ENCODE peak calls at places on chromosomes 1 and 21, in seven cellular contexts. L, W, F, Q, G, H and J are unnamed samples.

GRCh38 chr21:38621132-38621531 is 122.9 kb upstream of the ERG start:
- DNase-seq in W (no peak), F (no peak), Q (no peak), L (no peak), G (no peak), H (peak; percentile 11), J (no peak)

GRCh38 chr1:154621875-154622274 is 13.9 kb upstream of the ADAR start:
- DNase-seq in L (no peak), W (no peak), H (no peak), F (no peak), G (no peak), Q (no peak), J (no peak)

GRCh38 chr1:116764466-116764896 is 10.3 kb downstream of the CD2 start:
- DNase-seq in Q (no peak), G (no peak), F (no peak), H (no peak), W (no peak), L (no peak), J (no peak)

GRCh38 chr1:58477390-58477789 is 69.1 kb downstream of the OMA1 start:
- DNase-seq in H (no peak), Q (no peak), G (no peak), W (peak; percentile 10), F (no peak), L (no peak), J (no peak)

GRCh38 chr1:25844485-25845337 is 14.5 kb downstream of the AUNIP start:
- DNase-seq in Q (no peak), F (no peak), W (no peak), L (no peak), H (no peak), G (no peak), J (no peak)

GRCh38 chr1:205073511-205073910 is 10.7 kb downstream of the TMEM81 start:
- DNase-seq in W (no peak), F (no peak), Q (no peak), G (no peak), H (no peak), L (peak; percentile 51), J (no peak)

GRCh38 chr1:2074944-2075740 is 24.9 kb downstream of the PRKCZ start:
- DNase-seq in Q (no peak), W (no peak), H (no peak), L (no peak), G (no peak), F (no peak), J (no peak)

GRCh38 chr1:226394461-226394860 is 13.4 kb downstream of the PARP1 start:
- DNase-seq in H (no peak), F (no peak), W (no peak), Q (no peak), G (no peak), L (no peak), J (no peak)

GRCh38 chr1:62466982-62467532 is 30.2 kb downstream of the USP1 start:
- DNase-seq in G (no peak), W (no peak), F (no peak), L (no peak), Q (no peak), H (no peak), J (no peak)

GRCh38 chr1:36083635-36084501 is at the start of gene TEKT2:
- DNase-seq in H (no peak), F (peak; percentile 50), L (peak; percentile 73), G (peak; percentile 42), Q (no peak), W (peak; percentile 63), J (no peak)

GRCh38 chr1:12477936-12478611 is 139.9 kb downstream of the DHRS3 start:
- DNase-seq in F (peak; percentile 78), Q (peak; percentile 88), H (no peak), W (peak; percentile 99), G (peak; percentile 78), L (peak; percentile 79), J (peak; percentile 75)

GRCh38 chr1:156816561-156817328 is at the start of gene SH2D2A:
- DNase-seq in L (peak; percentile 73), Q (peak; percentile 73), F (peak; percentile 51), W (peak; percentile 83), H (peak; percentile 84), G (peak; percentile 36), J (peak; percentile 60)

GRCh38 chr1:1061682-1062363 is 12.3 kb downstream of the RNF223 start:
- DNase-seq in F (no peak), H (no peak), G (no peak), W (no peak), L (no peak), Q (no peak), J (no peak)

GRCh38 chr1:108057536-108057935 is 92.6 kb upstream of the VAV3 start:
- DNase-seq in L (no peak), F (peak; percentile 61), W (peak; percentile 76), H (no peak), G (peak; percentile 54), Q (no peak), J (peak; percentile 59)

GRCh38 chr1:78408192-78408591 is 82.6 kb upstream of the PTGFR start:
- DNase-seq in H (no peak), W (no peak), G (no peak), L (no peak), Q (no peak), F (no peak), J (no peak)

GRCh38 chr1:155947292-155947691 is 5.9 kb downstream of the RXFP4 start:
- DNase-seq in F (no peak), Q (no peak), W (no peak), H (peak; percentile 45), L (peak; percentile 19), G (no peak), J (no peak)

GRCh38 chr1:214241060-214241459 is 39.9 kb upstream of the SMYD2 start:
- DNase-seq in L (no peak), Q (no peak), W (no peak), F (no peak), G (no peak), H (no peak), J (no peak)

GRCh38 chr1:197272791-197273190 is 4.7 kb downstream of the CRB1 start:
- DNase-seq in W (no peak), Q (no peak), H (no peak), G (no peak), L (no peak), F (no peak), J (no peak)

DNA sequence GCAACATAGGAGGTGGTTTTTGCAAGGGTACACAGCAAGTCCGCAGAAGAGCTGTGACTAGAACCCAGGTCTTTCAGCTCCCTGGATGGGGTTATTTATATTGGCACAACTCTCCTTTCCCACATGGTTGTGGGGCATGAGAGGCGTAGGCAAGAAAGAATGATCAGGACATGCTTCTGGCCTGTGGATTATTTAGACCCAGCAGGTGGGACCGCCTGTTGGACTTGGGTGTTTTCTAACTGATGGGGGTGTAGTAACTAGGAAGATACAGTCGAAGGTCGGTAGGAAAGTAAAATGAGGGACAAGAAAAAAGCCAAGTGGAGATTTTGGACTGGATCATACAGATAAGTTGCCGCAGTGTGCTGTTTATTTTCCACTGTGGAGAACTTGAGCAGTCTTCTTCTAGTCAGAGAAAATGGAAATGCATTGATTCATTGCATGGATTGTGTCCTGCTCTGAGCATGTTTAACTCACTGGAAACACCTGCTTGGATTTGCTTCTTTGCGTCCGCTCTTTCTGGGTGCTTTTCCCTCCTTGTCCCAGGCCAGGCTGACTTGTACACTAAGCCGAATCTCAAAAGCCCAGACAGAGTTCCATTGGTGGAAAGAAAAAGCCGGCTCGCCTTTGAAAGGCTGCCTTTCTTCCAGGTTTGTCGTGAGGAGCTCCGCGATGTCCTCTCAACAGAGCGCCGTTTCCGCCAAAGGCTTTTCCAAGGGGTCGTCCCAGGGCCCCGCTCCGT is 602 bp downstream of the CRCT1 start:
- DNase-seq in G (no peak), W (no peak), H (no peak), L (no peak), Q (no peak), F (no peak), J (no peak)
- H3K4me3 ChIP-seq in G (no peak overlapping the region), W (no peak overlapping the region), H (no peak overlapping the region), L (no peak overlapping the region), Q (no peak overlapping the region), F (no peak overlapping the region), J (peak overlapping the region; percentile 26)

GRCh38 chr1:39088658-39089057 is 62.5 kb downstream of the NDUFS5 start:
- DNase-seq in W (no peak), L (no peak), Q (no peak), F (no peak), G (no peak), H (peak; percentile 31), J (no peak)

GRCh38 chr1:39089811-39090519 is 63.8 kb downstream of the NDUFS5 start:
- DNase-seq in F (peak; percentile 41), H (no peak), Q (no peak), G (no peak), W (peak; percentile 47), L (no peak), J (no peak)

GRCh38 chr1:39087109-39087834 is 61.1 kb downstream of the NDUFS5 start:
- DNase-seq in F (no peak), G (no peak), W (peak; percentile 80), Q (peak; percentile 67), L (no peak), H (no peak), J (no peak)

GRCh38 chr1:39094685-39095084 is 68.5 kb downstream of the NDUFS5 start:
- DNase-seq in F (no peak), G (no peak), H (no peak), L (no peak), Q (no peak), W (no peak), J (no peak)

DNA sequence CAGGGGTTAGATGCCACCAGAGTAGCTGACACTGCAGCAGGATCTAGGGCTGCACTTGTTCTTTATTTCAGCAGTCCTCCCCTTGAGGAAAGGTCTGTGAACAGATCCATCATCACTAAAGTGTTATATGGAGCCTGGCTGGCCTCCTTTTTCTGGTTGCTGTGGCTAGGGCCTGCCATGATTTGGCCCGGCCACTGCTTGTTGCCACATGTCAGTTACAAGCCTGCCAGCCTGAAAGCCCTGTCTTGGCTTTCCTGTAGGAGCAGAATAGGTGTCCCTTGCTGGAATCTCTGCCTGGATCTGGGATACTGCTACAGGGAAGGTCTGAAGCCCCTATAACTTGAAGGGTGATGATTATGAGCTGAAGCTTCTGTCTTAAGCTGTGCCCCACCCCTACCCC is 64.6 kb downstream of the NDUFS5 start:
- DNase-seq in Q (no peak), H (no peak), W (no peak), G (no peak), L (no peak), F (no peak), J (no peak)
- H3K27ac ChIP-seq in Q (peak overlapping the region; percentile 51), H (no peak overlapping the region), W (no peak overlapping the region), G (no peak overlapping the region), L (no peak overlapping the region), F (peak overlapping the region; percentile 38), J (no peak overlapping the region)

DNA sequence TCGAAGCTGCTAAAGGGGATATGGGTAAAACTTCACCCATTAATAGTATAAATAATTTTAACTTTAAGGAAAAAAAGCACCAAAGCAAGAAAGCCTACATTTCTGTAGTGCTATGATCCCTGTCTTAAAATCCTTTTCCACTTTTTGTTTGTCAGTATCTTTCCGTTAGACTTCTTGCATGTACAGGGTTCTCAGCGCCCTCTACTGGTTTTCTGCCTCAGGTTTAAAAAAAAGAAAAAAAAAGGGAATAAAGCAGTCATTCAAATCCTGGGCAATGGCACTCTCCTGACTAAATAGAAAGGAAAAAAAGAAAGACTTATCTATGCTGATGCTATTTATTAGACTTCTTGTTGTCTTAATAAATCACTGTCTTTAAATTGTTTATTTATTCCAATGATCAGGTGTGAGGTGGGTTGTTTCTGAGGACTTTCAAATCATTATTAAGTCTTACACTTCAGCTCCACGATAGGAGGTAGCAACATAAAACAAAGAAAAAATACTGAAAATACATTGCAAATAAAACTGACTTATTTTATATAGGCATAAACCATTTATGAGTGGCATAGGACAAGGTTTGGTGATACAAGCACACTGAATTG is 475.4 kb upstream of the NR5A2 start:
- DNase-seq in H (peak; percentile 55), G (no peak), F (peak; percentile 53), L (no peak), Q (no peak), W (peak; percentile 83), J (no peak)
- TF ChIP-seq CTCF in H (peak; percentile 98), G (peak; percentile 22), F (peak; percentile 59), L (peak; percentile 74), Q (peak; percentile 57), W (peak; percentile 83), J (peak; percentile 70)

GRCh38 chr1:40377512-40377911 is 4.0 kb downstream of the SMAP2 start:
- DNase-seq in G (no peak), W (no peak), F (no peak), Q (no peak), L (no peak), H (no peak), J (no peak)
- H3K4me3 ChIP-seq in G (no peak overlapping the region), W (no peak overlapping the region), F (no peak overlapping the region), Q (no peak overlapping the region), L (no peak overlapping the region), H (no peak overlapping the region), J (no peak overlapping the region)